ENCODE peak calls at places on chromosomes 4 and X, in six cellular contexts. One of them, this sample, is unnamed. For H3K4me1 and H3K9me3, the result is how much of the 10 kb centered on the place peaks cover.

GRCh38 chrX:47175588-47175980 is 18.0 kb upstream of the UBA1 start:
- DNase-seq in small intestine: no peak
- DNase-seq in uterus: peak
- DNase-seq in cardiac muscle cell: no peak
- DNase-seq in aorta: peak
- DNase-seq in left lung: peak
- DNase-seq in this sample: no peak

GRCh38 chr4:1787411-1788077 is 5.5 kb upstream of the FGFR3 start:
- DNase-seq in small intestine: no peak
- DNase-seq in uterus: no peak
- DNase-seq in cardiac muscle cell: no peak
- DNase-seq in aorta: no peak
- DNase-seq in left lung: no peak
- DNase-seq in this sample: no peak

GRCh38 chrX:133913009-133913408 is 72.4 kb downstream of the GPC3 start:
- DNase-seq in small intestine: no peak
- DNase-seq in uterus: no peak
- DNase-seq in cardiac muscle cell: no peak
- DNase-seq in aorta: no peak
- DNase-seq in left lung: no peak
- DNase-seq in this sample: no peak

GRCh38 chr4:56689661-56690060 is 8.6 kb upstream of the HOPX start:
- DNase-seq in small intestine: no peak
- DNase-seq in uterus: no peak
- DNase-seq in cardiac muscle cell: no peak
- DNase-seq in aorta: no peak
- DNase-seq in left lung: no peak
- DNase-seq in this sample: no peak

GRCh38 chr4:155017426-155017825 is 191.0 kb upstream of the NPY2R start:
- DNase-seq in small intestine: no peak
- DNase-seq in uterus: no peak
- DNase-seq in cardiac muscle cell: peak
- DNase-seq in aorta: no peak
- DNase-seq in left lung: no peak
- DNase-seq in this sample: no peak

GRCh38 chr4:3791910-3792542 is 25.8 kb downstream of the ADRA2C start:
- DNase-seq in small intestine: peak
- DNase-seq in uterus: no peak
- DNase-seq in cardiac muscle cell: peak
- DNase-seq in aorta: peak
- DNase-seq in left lung: no peak
- DNase-seq in this sample: peak

GRCh38 chrX:24259544-24260240 is 54.2 kb downstream of the SUPT20HL2 start:
- DNase-seq in small intestine: peak
- DNase-seq in uterus: no peak
- DNase-seq in cardiac muscle cell: peak
- DNase-seq in aorta: no peak
- DNase-seq in left lung: no peak
- DNase-seq in this sample: peak

GRCh38 chr4:581181-581580 is 5.1 kb upstream of the TMEM271 start:
- DNase-seq in small intestine: no peak
- DNase-seq in uterus: no peak
- DNase-seq in cardiac muscle cell: no peak
- DNase-seq in aorta: no peak
- DNase-seq in left lung: no peak
- DNase-seq in this sample: no peak

GRCh38 chr4:119592708-119593298 is 35.8 kb downstream of the PDE5A start:
- DNase-seq in small intestine: no peak
- DNase-seq in uterus: no peak
- DNase-seq in cardiac muscle cell: peak
- DNase-seq in aorta: no peak
- DNase-seq in left lung: no peak
- DNase-seq in this sample: no peak

GRCh38 chr4:19266566-19266965 is 985.1 kb upstream of the SLIT2 start:
- DNase-seq in small intestine: no peak
- DNase-seq in uterus: no peak
- DNase-seq in cardiac muscle cell: no peak
- DNase-seq in aorta: no peak
- DNase-seq in left lung: no peak
- DNase-seq in this sample: no peak

GRCh38 chr4:6008766-6009385 is 9.4 kb downstream of the C4orf50 start:
- DNase-seq in small intestine: no peak
- DNase-seq in uterus: no peak
- DNase-seq in cardiac muscle cell: no peak
- DNase-seq in aorta: no peak
- DNase-seq in left lung: peak
- DNase-seq in this sample: no peak

GRCh38 chr4:105551968-105552746 is at the start of gene ARHGEF38:
- DNase-seq in small intestine: peak
- DNase-seq in uterus: no peak
- DNase-seq in cardiac muscle cell: peak
- DNase-seq in aorta: no peak
- DNase-seq in left lung: peak
- DNase-seq in this sample: no peak

GRCh38 chrX:109934434-109934833 is 68.5 kb upstream of the TMEM164 start:
- DNase-seq in small intestine: no peak
- DNase-seq in uterus: no peak
- DNase-seq in cardiac muscle cell: peak
- DNase-seq in aorta: no peak
- DNase-seq in left lung: no peak
- DNase-seq in this sample: no peak

GRCh38 chrX:16664059-16664458 is 14.1 kb downstream of the S100G start:
- DNase-seq in small intestine: no peak
- DNase-seq in uterus: no peak
- DNase-seq in cardiac muscle cell: no peak
- DNase-seq in aorta: no peak
- DNase-seq in left lung: no peak
- DNase-seq in this sample: no peak

GRCh38 chrX:22126311-22126710 is 94.2 kb downstream of the PHEX start:
- DNase-seq in small intestine: no peak
- DNase-seq in uterus: no peak
- DNase-seq in cardiac muscle cell: no peak
- DNase-seq in aorta: no peak
- DNase-seq in left lung: no peak
- DNase-seq in this sample: no peak

GRCh38 chr4:189548484-189549160 is 392.1 kb upstream of the FRG1 start:
- DNase-seq in small intestine: no peak
- DNase-seq in uterus: no peak
- DNase-seq in cardiac muscle cell: no peak
- DNase-seq in aorta: no peak
- DNase-seq in left lung: no peak
- DNase-seq in this sample: no peak

GRCh38 chr4:184417802-184418511 is 56.4 kb downstream of the IRF2 start:
- DNase-seq in small intestine: peak
- DNase-seq in uterus: no peak
- DNase-seq in cardiac muscle cell: peak
- DNase-seq in aorta: no peak
- DNase-seq in left lung: no peak
- DNase-seq in this sample: peak

GRCh38 chrX:39846460-39846859 is 251.3 kb downstream of the BCOR start:
- DNase-seq in small intestine: no peak
- DNase-seq in uterus: no peak
- DNase-seq in cardiac muscle cell: no peak
- DNase-seq in aorta: no peak
- DNase-seq in left lung: no peak
- DNase-seq in this sample: no peak

GRCh38 chr4:56681158-56681848 is at the start of gene HOPX:
- DNase-seq in small intestine: peak
- DNase-seq in uterus: no peak
- DNase-seq in cardiac muscle cell: peak
- DNase-seq in aorta: no peak
- DNase-seq in left lung: peak
- DNase-seq in this sample: no peak

GRCh38 chr4:168124008-168124641 is 31.8 kb downstream of the ANXA10 start:
- DNase-seq in small intestine: no peak
- DNase-seq in uterus: no peak
- DNase-seq in cardiac muscle cell: no peak
- DNase-seq in aorta: no peak
- DNase-seq in left lung: no peak
- DNase-seq in this sample: no peak

GRCh38 chrX:69107231-69107739 is 58.0 kb downstream of the PJA1 start:
- DNase-seq in small intestine: no peak
- DNase-seq in uterus: peak
- DNase-seq in cardiac muscle cell: peak
- DNase-seq in aorta: no peak
- DNase-seq in left lung: peak
- DNase-seq in this sample: peak

GRCh38 chr4:85177092-85177491 is 210.6 kb upstream of the WDFY3 start:
- DNase-seq in small intestine: no peak
- DNase-seq in uterus: no peak
- DNase-seq in cardiac muscle cell: no peak
- DNase-seq in aorta: no peak
- DNase-seq in left lung: no peak
- DNase-seq in this sample: no peak

GRCh38 chrX:125953769-125954168 is 212.3 kb downstream of the DCAF12L2 start:
- DNase-seq in small intestine: no peak
- DNase-seq in uterus: no peak
- DNase-seq in cardiac muscle cell: no peak
- DNase-seq in aorta: no peak
- DNase-seq in left lung: no peak
- DNase-seq in this sample: no peak

GRCh38 chr4:139763668-139764067 is 98.0 kb downstream of the MGST2 start:
- DNase-seq in small intestine: no peak
- DNase-seq in uterus: no peak
- DNase-seq in cardiac muscle cell: no peak
- DNase-seq in aorta: no peak
- DNase-seq in left lung: peak
- DNase-seq in this sample: peak

GRCh38 chr4:139764192-139764591 is 98.6 kb downstream of the MGST2 start:
- DNase-seq in small intestine: peak
- DNase-seq in uterus: no peak
- DNase-seq in cardiac muscle cell: no peak
- DNase-seq in aorta: peak
- DNase-seq in left lung: peak
- DNase-seq in this sample: no peak

GRCh38 chr4:139763205-139763604 is 97.6 kb downstream of the MGST2 start:
- DNase-seq in small intestine: no peak
- DNase-seq in uterus: no peak
- DNase-seq in cardiac muscle cell: no peak
- DNase-seq in aorta: no peak
- DNase-seq in left lung: no peak
- DNase-seq in this sample: peak

GRCh38 chr4:139761461-139761860 is 95.8 kb downstream of the MGST2 start:
- DNase-seq in small intestine: no peak
- DNase-seq in uterus: no peak
- DNase-seq in cardiac muscle cell: no peak
- DNase-seq in aorta: no peak
- DNase-seq in left lung: no peak
- DNase-seq in this sample: no peak

DNA sequence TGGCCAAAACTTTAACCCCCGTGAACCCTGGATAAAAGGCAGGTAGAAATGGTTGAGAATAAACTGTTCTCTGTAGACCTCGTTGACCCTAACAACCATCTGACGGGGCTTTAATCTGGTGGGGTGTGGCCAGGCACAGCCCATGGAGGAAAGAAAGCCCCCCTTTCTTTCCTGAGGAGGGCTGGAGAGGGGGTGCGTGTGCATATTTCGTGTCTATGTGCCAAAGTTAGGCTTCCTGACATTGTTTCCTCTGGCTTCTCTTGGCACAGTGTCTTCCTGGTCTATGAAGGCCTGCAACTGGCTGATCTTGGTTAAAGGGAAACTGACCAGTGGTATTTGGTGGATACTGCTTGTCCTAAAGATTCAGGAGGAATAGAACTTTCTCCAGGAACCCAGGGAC is 97.1 kb downstream of the MGST2 start:
- DNase-seq in small intestine: no peak
- DNase-seq in uterus: no peak
- DNase-seq in cardiac muscle cell: peak
- DNase-seq in aorta: no peak
- DNase-seq in left lung: no peak
- DNase-seq in this sample: no peak
- H3K4me1 ChIP-seq in small intestine: under half
- H3K4me1 ChIP-seq in uterus: under half
- H3K4me1 ChIP-seq in cardiac muscle cell: half or more
- H3K4me1 ChIP-seq in aorta: under half
- H3K4me1 ChIP-seq in left lung: half or more
- H3K4me1 ChIP-seq in this sample: under half

DNA sequence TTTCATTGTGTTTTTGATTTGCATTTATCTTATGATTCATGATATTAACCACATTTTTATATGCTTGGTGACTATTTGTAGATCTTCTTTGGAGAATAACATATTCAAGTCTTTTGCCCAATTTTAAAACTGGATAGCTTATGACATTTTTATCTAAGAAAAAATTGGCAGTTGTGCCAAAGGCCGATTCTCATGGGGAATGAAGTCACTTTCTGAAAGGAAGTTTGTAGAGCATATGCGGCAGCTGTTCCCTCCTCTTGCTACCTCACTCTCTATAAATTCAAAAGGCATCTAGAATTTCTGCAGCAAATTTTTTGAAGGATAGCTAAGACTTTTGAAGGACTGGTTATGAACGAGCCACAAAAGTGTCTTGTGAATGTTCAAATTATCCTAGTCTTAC is 2353.5 kb downstream of the ARAP2 start:
- DNase-seq in small intestine: no peak
- DNase-seq in uterus: no peak
- DNase-seq in cardiac muscle cell: peak
- DNase-seq in aorta: no peak
- DNase-seq in left lung: no peak
- DNase-seq in this sample: peak
- H3K9me3 ChIP-seq in small intestine: under half
- H3K9me3 ChIP-seq in uterus: under half
- H3K9me3 ChIP-seq in cardiac muscle cell: under half
- H3K9me3 ChIP-seq in aorta: under half
- H3K9me3 ChIP-seq in left lung: under half
- H3K9me3 ChIP-seq in this sample: under half

GRCh38 chr4:94532016-94532789 is 80.5 kb downstream of the PDLIM5 start:
- DNase-seq in small intestine: peak
- DNase-seq in uterus: no peak
- DNase-seq in cardiac muscle cell: peak
- DNase-seq in aorta: no peak
- DNase-seq in left lung: no peak
- DNase-seq in this sample: no peak

GRCh38 chr4:94527556-94528233 is 76.0 kb downstream of the PDLIM5 start:
- DNase-seq in small intestine: no peak
- DNase-seq in uterus: no peak
- DNase-seq in cardiac muscle cell: no peak
- DNase-seq in aorta: no peak
- DNase-seq in left lung: no peak
- DNase-seq in this sample: no peak

GRCh38 chr4:94528792-94529451 is 77.2 kb downstream of the PDLIM5 start:
- DNase-seq in small intestine: no peak
- DNase-seq in uterus: no peak
- DNase-seq in cardiac muscle cell: no peak
- DNase-seq in aorta: no peak
- DNase-seq in left lung: no peak
- DNase-seq in this sample: no peak

GRCh38 chr4:94533405-94534223 is 81.9 kb downstream of the PDLIM5 start:
- DNase-seq in small intestine: peak
- DNase-seq in uterus: no peak
- DNase-seq in cardiac muscle cell: no peak
- DNase-seq in aorta: no peak
- DNase-seq in left lung: no peak
- DNase-seq in this sample: no peak

GRCh38 chr4:94530073-94530472 is 78.3 kb downstream of the PDLIM5 start:
- DNase-seq in small intestine: no peak
- DNase-seq in uterus: no peak
- DNase-seq in cardiac muscle cell: no peak
- DNase-seq in aorta: no peak
- DNase-seq in left lung: no peak
- DNase-seq in this sample: no peak
- H3K4me1 ChIP-seq in small intestine: under half
- H3K4me1 ChIP-seq in uterus: under half
- H3K4me1 ChIP-seq in cardiac muscle cell: half or more
- H3K4me1 ChIP-seq in aorta: under half
- H3K4me1 ChIP-seq in left lung: under half
- H3K4me1 ChIP-seq in this sample: under half

GRCh38 chr4:98332017-98332416 is 70.8 kb downstream of the RAP1GDS1 start:
- DNase-seq in small intestine: no peak
- DNase-seq in uterus: no peak
- DNase-seq in cardiac muscle cell: no peak
- DNase-seq in aorta: no peak
- DNase-seq in left lung: no peak
- DNase-seq in this sample: no peak
- H3K9me3 ChIP-seq in small intestine: under half
- H3K9me3 ChIP-seq in uterus: under half
- H3K9me3 ChIP-seq in cardiac muscle cell: under half
- H3K9me3 ChIP-seq in aorta: under half
- H3K9me3 ChIP-seq in left lung: under half
- H3K9me3 ChIP-seq in this sample: under half